ENCODE peak calls at places on chromosomes 6 and 20, in five cellular contexts. One of them, this sample, is unnamed.

GRCh38 chr6:80690611-80691090 is 584.2 kb downstream of the BCKDHB start:
- DNase-seq in esophagus muscularis mucosa: no peak
- DNase-seq in heart left ventricle: no peak
- DNase-seq in Peyer's patch: no peak
- DNase-seq in AG04450: peak; percentile 48
- DNase-seq in this sample: no peak

GRCh38 chr6:148854992-148855391 is 108.2 kb downstream of the UST start:
- DNase-seq in esophagus muscularis mucosa: no peak
- DNase-seq in AG04450: no peak
- DNase-seq in Peyer's patch: no peak
- DNase-seq in heart left ventricle: no peak
- DNase-seq in this sample: no peak

GRCh38 chr20:13784271-13784892 is 337 bp downstream of the ESF1 start:
- DNase-seq in Peyer's patch: peak; percentile 24
- DNase-seq in AG04450: no peak
- DNase-seq in heart left ventricle: no peak
- DNase-seq in esophagus muscularis mucosa: no peak
- DNase-seq in this sample: no peak

GRCh38 chr6:17740559-17741220 is 34.0 kb upstream of the NUP153 start:
- DNase-seq in Peyer's patch: no peak
- DNase-seq in heart left ventricle: no peak
- DNase-seq in esophagus muscularis mucosa: no peak
- DNase-seq in AG04450: no peak
- DNase-seq in this sample: no peak

GRCh38 chr6:141403827-141404226 is 728.9 kb upstream of the GJE1 start:
- DNase-seq in Peyer's patch: no peak
- DNase-seq in esophagus muscularis mucosa: no peak
- DNase-seq in heart left ventricle: no peak
- DNase-seq in AG04450: no peak
- DNase-seq in this sample: no peak

GRCh38 chr6:82040405-82041221 is 206.9 kb downstream of the IBTK start:
- DNase-seq in AG04450: peak; percentile 32
- DNase-seq in Peyer's patch: no peak
- DNase-seq in heart left ventricle: no peak
- DNase-seq in esophagus muscularis mucosa: no peak
- DNase-seq in this sample: peak; percentile 15

GRCh38 chr6:169857343-169858292 is 106.2 kb downstream of the ERMARD start:
- DNase-seq in heart left ventricle: no peak
- DNase-seq in esophagus muscularis mucosa: peak; percentile 80
- DNase-seq in Peyer's patch: no peak
- DNase-seq in AG04450: no peak
- DNase-seq in this sample: no peak

GRCh38 chr6:5665667-5666066 is 341.1 kb downstream of the NRN1 start:
- DNase-seq in AG04450: no peak
- DNase-seq in esophagus muscularis mucosa: no peak
- DNase-seq in heart left ventricle: no peak
- DNase-seq in Peyer's patch: no peak
- DNase-seq in this sample: no peak

GRCh38 chr20:12482661-12483060 is 526.1 kb upstream of the SPTLC3 start:
- DNase-seq in esophagus muscularis mucosa: no peak
- DNase-seq in AG04450: no peak
- DNase-seq in Peyer's patch: no peak
- DNase-seq in heart left ventricle: no peak
- DNase-seq in this sample: no peak

GRCh38 chr6:72032056-72032455 is 145.7 kb downstream of the RIMS1 start:
- DNase-seq in heart left ventricle: no peak
- DNase-seq in AG04450: no peak
- DNase-seq in Peyer's patch: no peak
- DNase-seq in esophagus muscularis mucosa: no peak
- DNase-seq in this sample: peak; percentile 71

GRCh38 chr6:169568314-169569087 is 133.3 kb downstream of the WDR27 start:
- DNase-seq in AG04450: no peak
- DNase-seq in heart left ventricle: no peak
- DNase-seq in esophagus muscularis mucosa: peak; percentile 45
- DNase-seq in Peyer's patch: no peak
- DNase-seq in this sample: no peak

GRCh38 chr20:10671221-10671849 is 2.5 kb downstream of the JAG1 start:
- DNase-seq in AG04450: peak; percentile 90
- DNase-seq in heart left ventricle: peak; percentile 74
- DNase-seq in esophagus muscularis mucosa: peak; percentile 97
- DNase-seq in Peyer's patch: peak; percentile 32
- DNase-seq in this sample: no peak

GRCh38 chr6:71197770-71198169 is 90.8 kb upstream of the OGFRL1 start:
- DNase-seq in AG04450: no peak
- DNase-seq in Peyer's patch: no peak
- DNase-seq in esophagus muscularis mucosa: no peak
- DNase-seq in heart left ventricle: no peak
- DNase-seq in this sample: no peak

GRCh38 chr20:3046677-3047462 is 1.0 kb downstream of the MRPS26 start:
- DNase-seq in heart left ventricle: no peak
- DNase-seq in esophagus muscularis mucosa: no peak
- DNase-seq in Peyer's patch: no peak
- DNase-seq in AG04450: no peak
- DNase-seq in this sample: peak; percentile 66

GRCh38 chr6:34084591-34085280 is 61.2 kb downstream of the GRM4 start:
- DNase-seq in AG04450: no peak
- DNase-seq in heart left ventricle: no peak
- DNase-seq in Peyer's patch: no peak
- DNase-seq in esophagus muscularis mucosa: no peak
- DNase-seq in this sample: no peak

GRCh38 chr6:116019428-116019827 is 41.3 kb downstream of the FRK start:
- DNase-seq in Peyer's patch: no peak
- DNase-seq in heart left ventricle: no peak
- DNase-seq in esophagus muscularis mucosa: no peak
- DNase-seq in AG04450: no peak
- DNase-seq in this sample: no peak

GRCh38 chr6:149233056-149233715 is 84.3 kb upstream of the TAB2 start:
- DNase-seq in AG04450: peak; percentile 56
- DNase-seq in Peyer's patch: no peak
- DNase-seq in esophagus muscularis mucosa: no peak
- DNase-seq in heart left ventricle: no peak
- DNase-seq in this sample: peak; percentile 95

GRCh38 chr6:139742671-139743070 is 368.2 kb upstream of the CITED2 start:
- DNase-seq in Peyer's patch: no peak
- DNase-seq in heart left ventricle: no peak
- DNase-seq in AG04450: no peak
- DNase-seq in esophagus muscularis mucosa: no peak
- DNase-seq in this sample: no peak

GRCh38 chr20:32079655-32080109 is 27.6 kb downstream of the HCK start:
- DNase-seq in esophagus muscularis mucosa: no peak
- DNase-seq in AG04450: no peak
- DNase-seq in Peyer's patch: no peak
- DNase-seq in heart left ventricle: no peak
- DNase-seq in this sample: no peak

GRCh38 chr20:32078777-32079176 is 26.7 kb downstream of the HCK start:
- DNase-seq in Peyer's patch: no peak
- DNase-seq in AG04450: no peak
- DNase-seq in esophagus muscularis mucosa: no peak
- DNase-seq in heart left ventricle: no peak
- DNase-seq in this sample: no peak

GRCh38 chr20:32077192-32077591 is 25.1 kb downstream of the HCK start:
- DNase-seq in AG04450: no peak
- DNase-seq in Peyer's patch: no peak
- DNase-seq in esophagus muscularis mucosa: no peak
- DNase-seq in heart left ventricle: no peak
- DNase-seq in this sample: no peak

GRCh38 chr20:32080783-32081182 is 28.7 kb upstream of the TM9SF4 start:
- DNase-seq in AG04450: no peak
- DNase-seq in Peyer's patch: no peak
- DNase-seq in heart left ventricle: no peak
- DNase-seq in esophagus muscularis mucosa: no peak
- DNase-seq in this sample: no peak

DNA sequence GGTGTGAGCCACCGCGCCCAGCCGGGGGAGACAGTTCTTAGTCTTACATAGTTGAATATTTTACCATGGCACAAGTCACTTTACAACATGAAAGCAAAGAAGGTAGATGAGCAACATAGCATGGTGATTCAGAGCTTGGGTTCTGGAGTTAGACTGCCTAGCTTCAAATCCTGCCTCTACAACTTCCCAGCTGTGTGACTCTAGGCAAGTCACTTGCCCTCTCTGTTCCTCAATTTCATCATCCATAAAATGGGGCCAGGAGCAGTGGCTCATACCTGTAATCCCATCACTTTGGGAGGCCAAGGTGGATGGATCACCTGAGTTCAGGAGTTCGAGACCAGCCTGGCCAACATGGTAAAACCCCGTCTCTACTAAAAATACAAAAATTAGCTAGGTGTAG is 26.3 kb downstream of the HCK start:
- DNase-seq in esophagus muscularis mucosa: no peak
- DNase-seq in AG04450: no peak
- DNase-seq in Peyer's patch: no peak
- DNase-seq in heart left ventricle: no peak
- DNase-seq in this sample: no peak
- H3K27me3 ChIP-seq in esophagus muscularis mucosa: no peaks in the 10 kb centered on the region
- H3K27me3 ChIP-seq in AG04450: peaks cover 42% of the 10 kb centered on the region
- H3K27me3 ChIP-seq in Peyer's patch: no peaks in the 10 kb centered on the region
- H3K27me3 ChIP-seq in heart left ventricle: peaks cover 3% of the 10 kb centered on the region
- H3K27me3 ChIP-seq in this sample: peaks cover 34% of the 10 kb centered on the region

GRCh38 chr20:22687676-22688360 is 103.4 kb upstream of the FOXA2 start:
- DNase-seq in heart left ventricle: no peak
- DNase-seq in esophagus muscularis mucosa: peak; percentile 85
- DNase-seq in AG04450: no peak
- DNase-seq in Peyer's patch: no peak
- DNase-seq in this sample: no peak

GRCh38 chr20:22682381-22682780 is 98.0 kb upstream of the FOXA2 start:
- DNase-seq in heart left ventricle: no peak
- DNase-seq in Peyer's patch: no peak
- DNase-seq in esophagus muscularis mucosa: no peak
- DNase-seq in AG04450: no peak
- DNase-seq in this sample: no peak

GRCh38 chr20:22684072-22684762 is 99.8 kb upstream of the FOXA2 start:
- DNase-seq in esophagus muscularis mucosa: peak; percentile 94
- DNase-seq in Peyer's patch: no peak
- DNase-seq in heart left ventricle: peak; percentile 55
- DNase-seq in AG04450: peak; percentile 26
- DNase-seq in this sample: peak; percentile 50

GRCh38 chr20:22686097-22686496 is 101.7 kb upstream of the FOXA2 start:
- DNase-seq in heart left ventricle: peak; percentile 45
- DNase-seq in Peyer's patch: no peak
- DNase-seq in AG04450: peak; percentile 6
- DNase-seq in esophagus muscularis mucosa: peak; percentile 29
- DNase-seq in this sample: peak; percentile 53

GRCh38 chr20:22684763-22685443 is 100.5 kb upstream of the FOXA2 start:
- DNase-seq in AG04450: no peak
- DNase-seq in esophagus muscularis mucosa: peak; percentile 55
- DNase-seq in Peyer's patch: no peak
- DNase-seq in heart left ventricle: no peak
- DNase-seq in this sample: no peak
- TF ChIP-seq CTCF in AG04450: no peak
- TF ChIP-seq CTCF in esophagus muscularis mucosa: no peak
- TF ChIP-seq CTCF in Peyer's patch: no peak
- TF ChIP-seq CTCF in heart left ventricle: no peak
- TF ChIP-seq CTCF in this sample: peak; percentile 51

GRCh38 chr6:67068781-67069180 is 1361.8 kb upstream of the EYS start:
- DNase-seq in heart left ventricle: no peak
- DNase-seq in AG04450: no peak
- DNase-seq in Peyer's patch: no peak
- DNase-seq in esophagus muscularis mucosa: no peak
- DNase-seq in this sample: no peak

GRCh38 chr6:67064323-67064722 is 1357.3 kb upstream of the EYS start:
- DNase-seq in heart left ventricle: no peak
- DNase-seq in AG04450: no peak
- DNase-seq in Peyer's patch: no peak
- DNase-seq in esophagus muscularis mucosa: no peak
- DNase-seq in this sample: no peak
- H3K27me3 ChIP-seq in heart left ventricle: no peaks in the 10 kb centered on the region
- H3K27me3 ChIP-seq in AG04450: no peaks in the 10 kb centered on the region
- H3K27me3 ChIP-seq in Peyer's patch: no peaks in the 10 kb centered on the region
- H3K27me3 ChIP-seq in esophagus muscularis mucosa: no peaks in the 10 kb centered on the region
- H3K27me3 ChIP-seq in this sample: no peaks in the 10 kb centered on the region

DNA sequence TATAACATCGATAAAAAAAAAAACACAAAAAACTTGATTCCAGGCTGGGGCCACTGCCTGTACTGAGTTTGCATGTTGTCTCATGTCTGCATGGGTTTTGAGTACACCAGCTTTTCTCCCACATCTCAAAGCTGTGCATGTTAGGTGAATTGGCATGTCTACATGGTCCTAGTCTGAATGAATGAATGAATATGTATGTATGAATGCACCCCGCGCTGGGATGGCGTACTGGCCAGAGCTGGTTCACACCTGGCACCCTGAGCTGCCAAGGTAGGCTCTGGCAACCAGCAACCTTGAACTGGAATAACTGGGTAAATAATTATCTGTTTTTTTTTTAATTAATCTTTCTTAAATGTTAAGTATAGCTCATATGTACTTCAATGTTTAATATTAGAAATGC is 131.0 kb downstream of the MAN1A1 start:
- DNase-seq in Peyer's patch: no peak
- DNase-seq in esophagus muscularis mucosa: no peak
- DNase-seq in AG04450: no peak
- DNase-seq in heart left ventricle: no peak
- DNase-seq in this sample: no peak
- TF ChIP-seq CTCF in Peyer's patch: no peak
- TF ChIP-seq CTCF in esophagus muscularis mucosa: no peak
- TF ChIP-seq CTCF in AG04450: no peak
- TF ChIP-seq CTCF in heart left ventricle: no peak
- TF ChIP-seq CTCF in this sample: no peak

DNA sequence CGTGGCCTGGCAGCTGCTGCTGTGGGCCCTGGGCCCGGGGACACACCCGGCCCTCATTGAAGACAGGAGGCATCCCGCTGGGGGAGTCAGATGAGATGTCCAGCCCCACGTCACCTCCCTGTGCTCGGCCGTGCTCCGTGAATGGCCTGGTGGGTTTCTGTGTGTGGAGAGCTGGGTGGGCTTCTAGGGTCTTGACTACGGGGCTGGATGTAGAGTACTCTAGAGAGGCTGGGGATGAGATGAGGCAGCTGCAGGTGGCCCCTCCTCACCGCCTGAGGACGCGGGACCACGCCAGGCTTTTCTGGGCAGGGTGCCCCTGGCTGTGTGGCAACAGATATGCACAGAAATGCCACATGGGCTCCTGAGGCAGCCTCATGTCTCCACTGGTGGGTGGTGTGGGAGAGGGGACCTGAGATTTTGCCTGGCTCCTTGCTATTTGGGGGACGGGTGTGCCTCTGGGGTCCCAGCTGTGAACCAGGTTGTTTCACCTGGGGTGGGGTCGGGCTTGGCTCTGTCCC is 8.4 kb upstream of the BHLHE23 start:
- DNase-seq in esophagus muscularis mucosa: no peak
- DNase-seq in heart left ventricle: no peak
- DNase-seq in AG04450: no peak
- DNase-seq in Peyer's patch: no peak
- DNase-seq in this sample: no peak
- H3K27me3 ChIP-seq in esophagus muscularis mucosa: peaks cover 15% of the 10 kb centered on the region
- H3K27me3 ChIP-seq in heart left ventricle: peaks cover 44% of the 10 kb centered on the region
- H3K27me3 ChIP-seq in AG04450: peaks cover 78% of the 10 kb centered on the region
- H3K27me3 ChIP-seq in Peyer's patch: no peaks in the 10 kb centered on the region
- H3K27me3 ChIP-seq in this sample: peaks cover 75% of the 10 kb centered on the region

DNA sequence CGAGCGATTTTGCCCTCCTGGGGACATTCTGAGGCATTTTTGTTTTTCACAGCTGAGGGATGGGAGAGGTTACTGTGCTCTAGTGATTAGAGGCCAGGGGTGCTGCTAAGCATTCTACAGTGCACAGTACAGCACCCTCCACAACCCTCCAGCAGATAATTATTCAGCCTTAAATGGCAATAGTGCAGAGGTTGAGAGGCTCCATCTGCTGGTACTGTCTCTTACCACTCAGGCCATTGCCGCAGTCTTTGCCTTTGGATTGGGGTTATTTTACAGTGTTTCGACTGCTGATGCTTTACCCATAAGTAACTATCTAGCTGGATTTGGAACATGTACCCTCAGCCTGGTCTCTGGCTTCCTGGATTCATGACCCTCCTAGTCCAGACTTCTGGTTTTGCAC is 705.3 kb downstream of the KIF16B start:
- DNase-seq in heart left ventricle: no peak
- DNase-seq in AG04450: no peak
- DNase-seq in esophagus muscularis mucosa: no peak
- DNase-seq in Peyer's patch: no peak
- DNase-seq in this sample: no peak
- TF ChIP-seq CTCF in heart left ventricle: no peak
- TF ChIP-seq CTCF in AG04450: no peak
- TF ChIP-seq CTCF in esophagus muscularis mucosa: no peak
- TF ChIP-seq CTCF in Peyer's patch: no peak
- TF ChIP-seq CTCF in this sample: peak; percentile 52